ENCODE peak calls at places on chromosomes 5 and 9, in seven cellular contexts. O is sigmoid colon, K is K562, J is prostate gland, R is GM12891, N is GM23338, D is SK-N-SH. U is an unnamed sample.

GRCh38 chr9:92877531-92878430 is at the start of gene ZNF484:
- DNase-seq in O (peak; percentile 98), K (peak; percentile 94), J (peak; percentile 92), R (peak; percentile 77), N (peak; percentile 98), D (peak; percentile 87), U (peak; percentile 99)

GRCh38 chr5:107636555-107636954 is 34.2 kb downstream of the EFNA5 start:
- DNase-seq in O (no peak), K (no peak), J (no peak), R (no peak), N (no peak), D (no peak), U (no peak)

GRCh38 chr9:27196383-27196782 is 87.4 kb downstream of the TEK start:
- DNase-seq in O (no peak), K (no peak), J (no peak), R (no peak), N (no peak), D (no peak), U (no peak)

GRCh38 chr5:93378073-93378472 is 202.9 kb downstream of the NR2F1-AS1 start:
- DNase-seq in O (no peak), K (no peak), J (no peak), R (no peak), N (peak; percentile 33), D (no peak), U (no peak)

GRCh38 chr5:146758898-146759297 is 119.7 kb downstream of the PPP2R2B start:
- DNase-seq in O (no peak), K (no peak), J (no peak), R (no peak), N (no peak), D (no peak), U (no peak)

GRCh38 chr5:53350991-53351770 is 129.2 kb upstream of the FST start:
- DNase-seq in O (no peak), K (peak; percentile 18), J (no peak), R (no peak), N (no peak), D (no peak), U (no peak)

GRCh38 chr5:3323144-3323543 is 272.5 kb upstream of the IRX1 start:
- DNase-seq in O (no peak), K (no peak), J (no peak), R (no peak), N (no peak), D (no peak), U (no peak)

GRCh38 chr5:124962735-124963134 is 216.3 kb upstream of the ZNF608 start:
- DNase-seq in O (no peak), K (no peak), J (no peak), R (no peak), N (peak; percentile 28), D (no peak), U (no peak)

GRCh38 chr5:129770034-129770433 is 22.1 kb downstream of the MINAR2 start:
- DNase-seq in O (no peak), K (no peak), J (no peak), R (no peak), N (no peak), D (no peak), U (no peak)

GRCh38 chr5:123819818-123820217 is 307.8 kb downstream of the CSNK1G3 start:
- DNase-seq in O (no peak), K (no peak), J (no peak), R (no peak), N (no peak), D (no peak), U (no peak)

GRCh38 chr5:154401355-154401754 is 44.4 kb upstream of the SAP30L start:
- DNase-seq in O (no peak), K (no peak), J (no peak), R (no peak), N (no peak), D (peak; percentile 26), U (no peak)

GRCh38 chr5:96332535-96333396 is 100.3 kb downstream of the PCSK1 start:
- DNase-seq in O (no peak), K (no peak), J (peak; percentile 50), R (no peak), N (no peak), D (no peak), U (no peak)

GRCh38 chr5:61625682-61626620 is 293.9 kb downstream of the ZSWIM6 start:
- DNase-seq in O (peak; percentile 89), K (peak; percentile 30), J (peak; percentile 58), R (peak; percentile 43), N (peak; percentile 81), D (no peak), U (peak; percentile 83)

GRCh38 chr5:138111937-138112336 is 27.3 kb downstream of the NME5 start:
- DNase-seq in O (no peak), K (no peak), J (no peak), R (no peak), N (no peak), D (no peak), U (no peak)

GRCh38 chr9:12794024-12794799 is 19.4 kb downstream of the LURAP1L start:
- DNase-seq in O (no peak), K (no peak), J (no peak), R (no peak), N (no peak), D (no peak), U (no peak)

DNA sequence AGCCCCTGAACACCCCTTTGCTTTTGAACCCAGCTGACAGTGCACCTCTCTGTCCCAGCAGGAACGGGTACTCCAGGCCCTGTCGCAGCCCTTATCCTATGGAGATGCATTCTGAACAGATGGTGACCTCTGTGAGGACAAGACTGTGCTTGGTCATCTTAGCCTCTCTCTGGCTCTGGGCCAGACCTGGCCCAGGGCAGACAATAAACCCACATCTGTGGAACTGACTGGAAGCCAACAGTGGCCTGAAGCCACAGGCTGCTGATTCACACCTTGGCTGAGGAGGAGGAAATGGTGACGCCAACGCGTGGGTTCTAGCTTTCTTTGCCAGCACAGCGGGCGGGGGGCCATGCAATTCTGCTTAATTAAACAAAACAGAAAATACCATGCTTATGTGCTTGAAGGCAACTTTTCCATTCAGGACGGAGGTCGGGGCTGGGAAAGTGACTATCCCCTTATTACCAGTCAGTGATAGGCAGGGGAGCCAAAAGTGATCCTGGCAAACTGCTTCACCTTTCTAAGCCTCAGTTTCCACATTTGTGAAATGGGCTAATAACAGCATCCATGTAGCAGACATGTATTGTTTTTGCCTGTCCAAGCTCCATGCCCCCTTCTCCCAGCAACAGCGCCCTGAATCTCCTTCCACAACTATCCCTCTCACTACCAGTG is 10.8 kb downstream of the SH3PXD2B start:
- DNase-seq in O (peak; percentile 97), K (peak; percentile 45), J (peak; percentile 61), R (no peak), N (no peak), D (peak; percentile 67), U (peak; percentile 73)
- TF ChIP-seq POLR2AphosphoS5 in O (peak; percentile 89), K (no peak), J (peak; percentile 80), R (no peak), N (no peak), D (peak; percentile 45), U (peak; percentile 86)

GRCh38 chr5:73022480-73023169 is 66.8 kb downstream of the FCHO2 start:
- DNase-seq in O (no peak), K (no peak), J (peak; percentile 12), R (no peak), N (no peak), D (no peak), U (no peak)
- TF ChIP-seq POLR2AphosphoS5 in O (no peak), K (no peak), J (peak; percentile 52), R (no peak), N (no peak), D (no peak), U (no peak)

GRCh38 chr5:67880358-67880810 is 335.2 kb upstream of the PIK3R1 start:
- DNase-seq in O (no peak), K (no peak), J (no peak), R (no peak), N (no peak), D (no peak), U (peak; percentile 59)

GRCh38 chr5:67875637-67876036 is 339.9 kb upstream of the PIK3R1 start:
- DNase-seq in O (no peak), K (no peak), J (no peak), R (no peak), N (no peak), D (no peak), U (no peak)

GRCh38 chr5:67878911-67879310 is 336.6 kb upstream of the PIK3R1 start:
- DNase-seq in O (no peak), K (no peak), J (no peak), R (no peak), N (no peak), D (no peak), U (no peak)

GRCh38 chr5:67879619-67880357 is 335.8 kb upstream of the PIK3R1 start:
- DNase-seq in O (no peak), K (no peak), J (no peak), R (no peak), N (no peak), D (no peak), U (no peak)

DNA sequence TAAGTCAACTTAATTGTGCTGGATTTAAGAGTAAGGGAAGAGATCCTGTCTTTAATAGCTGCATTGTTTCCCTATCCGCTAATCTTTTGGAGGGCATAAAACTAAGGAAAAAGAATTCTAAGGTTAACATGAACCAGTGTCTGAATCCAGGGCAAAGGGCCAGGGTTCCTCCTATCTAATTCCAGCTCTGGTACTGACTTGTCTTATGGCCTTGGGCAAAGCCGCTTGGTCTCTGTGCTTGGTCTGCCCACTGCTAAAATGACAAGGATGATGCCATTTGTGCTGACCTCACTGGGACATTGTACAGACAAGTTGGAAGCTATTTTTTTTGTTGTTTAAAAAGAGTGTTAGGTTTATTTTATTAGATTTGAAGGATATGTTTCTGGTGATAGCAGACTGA is 334.7 kb upstream of the PIK3R1 start:
- DNase-seq in O (no peak), K (no peak), J (peak; percentile 90), R (no peak), N (no peak), D (no peak), U (no peak)
- TF ChIP-seq POLR2AphosphoS5 in O (no peak), K (no peak), J (peak; percentile 75), R (no peak), N (no peak), D (no peak), U (no peak)

GRCh38 chr5:98774192-98775046 is 956 bp downstream of the RGMB start:
- DNase-seq in O (peak; percentile 84), K (no peak), J (peak; percentile 80), R (peak; percentile 41), N (peak; percentile 85), D (peak; percentile 70), U (peak; percentile 73)
- TF ChIP-seq POLR2AphosphoS5 in O (peak; percentile 25), K (no peak), J (peak; percentile 74), R (no peak), N (no peak), D (no peak), U (peak; percentile 17)

DNA sequence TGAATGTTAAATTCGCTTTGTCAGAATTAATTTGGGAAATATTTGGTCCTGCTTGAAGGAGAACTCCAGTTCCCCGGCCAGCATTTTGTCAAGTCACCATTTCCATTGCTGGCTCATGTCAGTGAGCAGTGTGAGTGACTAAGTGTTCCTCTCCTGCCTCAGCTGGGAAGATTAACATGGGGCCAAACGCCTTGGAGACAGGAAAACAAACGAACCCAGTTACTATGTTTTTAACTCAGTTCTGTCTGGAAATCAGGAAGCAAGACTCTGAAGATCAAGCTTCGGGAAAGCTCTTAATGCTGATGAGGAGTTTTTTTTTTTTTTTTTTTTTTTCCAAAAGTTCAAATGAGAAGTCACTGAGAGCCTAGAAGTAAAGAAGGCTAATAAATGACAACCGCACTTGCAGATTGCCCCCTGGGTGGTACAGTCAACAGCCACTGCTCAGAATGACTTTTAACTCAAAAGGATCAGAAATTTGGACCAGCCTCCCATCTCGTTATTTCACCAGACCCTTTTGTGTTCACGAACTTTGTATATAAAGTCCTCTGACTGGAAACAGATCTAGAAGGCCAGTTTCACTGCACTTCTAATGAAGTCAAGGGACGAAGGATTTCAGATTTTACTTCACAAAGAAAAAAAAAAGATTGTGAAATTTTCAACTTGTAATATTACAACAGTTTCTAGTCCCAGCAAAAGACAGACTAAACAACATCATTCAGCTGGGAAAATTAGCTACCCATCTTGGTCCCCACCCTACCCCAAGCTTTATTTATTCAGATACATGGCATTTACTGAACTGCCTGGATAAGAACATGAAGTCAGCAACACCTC is 121.3 kb downstream of the LHFPL2 start:
- DNase-seq in O (peak; percentile 92), K (peak; percentile 72), J (no peak), R (no peak), N (peak; percentile 62), D (no peak), U (peak; percentile 56)
- TF ChIP-seq POLR2AphosphoS5 in O (peak; percentile 73), K (no peak), J (peak; percentile 21), R (no peak), N (no peak), D (no peak), U (peak; percentile 71)

U was measured in transverse colon.